ENCODE peak calls at places on chromosomes 6 and 20, in four cellular contexts. S is pancreas; H is CD4-positive, alpha-beta T cell; K is tibial nerve. A is an unnamed sample.

GRCh38 chr6:98203170-98203806 is 631.1 kb upstream of the POU3F2 start:
- DNase-seq in S (no peak), K (no peak), H (no peak), A (no peak)

GRCh38 chr6:128757961-128758360 is 125.0 kb upstream of the LAMA2 start:
- DNase-seq in S (no peak), K (no peak), H (no peak), A (no peak)

GRCh38 chr20:60365063-60365640 is 406.9 kb downstream of the CDH26 start:
- DNase-seq in K (no peak), S (no peak), H (no peak), A (no peak)

GRCh38 chr20:33373735-33374605 is 27.3 kb downstream of the CDK5RAP1 start:
- DNase-seq in K (no peak), H (no peak), S (no peak), A (no peak)

GRCh38 chr6:70124882-70125535 is 177.9 kb downstream of the COL9A1 start:
- DNase-seq in S (no peak), H (no peak), K (no peak), A (no peak)

GRCh38 chr6:142313284-142313683 is 11.5 kb downstream of the ADGRG6 start:
- DNase-seq in K (no peak), H (no peak), S (no peak), A (no peak)

GRCh38 chr6:43040542-43041257 is 13.0 kb downstream of the CUL7 start:
- DNase-seq in K (no peak), S (no peak), H (no peak), A (no peak)

GRCh38 chr6:135440087-135440792 is 57.3 kb downstream of the AHI1 start:
- DNase-seq in S (no peak), H (no peak), K (no peak), A (no peak)

GRCh38 chr20:64110411-64111068 is 3.2 kb upstream of the NPBWR2 start:
- DNase-seq in K (no peak), H (no peak), S (no peak), A (no peak)

GRCh38 chr6:143962644-143962929 is 45.5 kb downstream of the PLAGL1 start:
- DNase-seq in K (no peak), H (no peak), S (no peak), A (peak)

GRCh38 chr20:54255157-54255556 is 47.3 kb downstream of the PFDN4 start:
- DNase-seq in S (no peak), K (no peak), H (no peak), A (no peak)

GRCh38 chr20:8375898-8376297 is 243.8 kb downstream of the PLCB1 start:
- DNase-seq in K (no peak), H (no peak), S (no peak), A (no peak)

GRCh38 chr6:97133071-97133470 is 149.9 kb downstream of the MMS22L start:
- DNase-seq in K (no peak), S (no peak), H (no peak), A (no peak)

GRCh38 chr6:42962502-42963178 is 2.1 kb downstream of the GNMT start:
- DNase-seq in K (no peak), H (no peak), S (no peak), A (no peak)

GRCh38 chr6:163243083-163243482 is 171.4 kb upstream of the QKI start:
- DNase-seq in S (no peak), H (no peak), K (no peak), A (no peak)

GRCh38 chr6:34546551-34547321 is 9.4 kb downstream of the SPDEF start:
- DNase-seq in H (no peak), S (peak), K (no peak), A (no peak)

GRCh38 chr6:42372699-42373098 is 79.0 kb downstream of the TRERF1 start:
- DNase-seq in K (no peak), H (no peak), S (no peak), A (no peak)

GRCh38 chr6:125534430-125535263 is 214.8 kb upstream of the HEY2 start:
- DNase-seq in H (no peak), K (no peak), S (no peak), A (no peak)

GRCh38 chr20:1326031-1326930 is 2.7 kb downstream of the SDCBP2 start:
- DNase-seq in K (no peak), S (no peak), H (no peak), A (no peak)

GRCh38 chr6:65998544-65998943 is 291.5 kb upstream of the EYS start:
- DNase-seq in K (no peak), H (no peak), S (no peak), A (no peak)

GRCh38 chr6:41531591-41532582 is 14.3 kb upstream of the FOXP4 start:
- DNase-seq in K (no peak), H (peak), S (no peak), A (peak)

GRCh38 chr20:49589747-49590146 is 21.8 kb upstream of the PTGIS start:
- DNase-seq in K (no peak), H (no peak), S (no peak), A (no peak)
- H3K27ac ChIP-seq in K (no peak), H (no peak), S (no peak), A (no peak)

GRCh38 chr6:4253604-4254211 is 118.3 kb upstream of the ECI2 start:
- DNase-seq in H (no peak), S (no peak), K (no peak), A (no peak)
- TF ChIP-seq CTCF in H (no peak), S (peak), K (no peak), A (no peak)

GRCh38 chr6:31532644-31533454 is 4.1 kb downstream of the MCCD1 start:
- DNase-seq in K (no peak), H (no peak), S (no peak), A (no peak)

GRCh38 chr6:31533455-31533841 is 4.7 kb downstream of the MCCD1 start:
- DNase-seq in S (no peak), H (no peak), K (no peak), A (no peak)

GRCh38 chr6:31535538-31536324 is 6.1 kb downstream of the DDX39B start:
- DNase-seq in K (no peak), S (no peak), H (no peak), A (no peak)

GRCh38 chr6:31534011-31534410 is 5.2 kb downstream of the MCCD1 start:
- DNase-seq in K (no peak), H (no peak), S (no peak), A (no peak)

DNA sequence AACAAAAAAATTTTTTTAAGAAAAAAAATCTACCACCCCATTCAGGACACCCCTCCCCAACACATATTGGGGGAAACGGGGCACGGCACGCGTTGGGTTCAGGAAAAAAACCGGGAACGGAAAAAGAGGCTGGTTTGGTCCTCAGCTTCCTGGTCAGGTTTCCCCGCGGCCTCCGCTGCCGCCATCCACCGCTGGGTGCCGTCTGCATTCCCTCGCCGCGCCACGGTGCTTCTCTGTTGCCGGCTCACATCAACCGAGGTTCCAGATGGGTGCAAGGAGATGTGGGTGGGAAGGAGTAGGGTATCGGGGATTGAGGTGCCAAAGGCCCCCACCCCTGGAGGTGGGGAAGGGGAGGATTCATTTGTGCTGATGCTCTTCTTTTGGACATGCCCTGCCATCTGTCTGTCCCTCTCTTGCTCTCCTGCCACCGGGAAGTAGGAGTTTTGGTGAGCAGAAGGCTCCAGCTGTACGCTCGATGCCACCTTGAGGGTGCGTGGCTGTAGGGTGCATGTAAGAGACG is 5.8 kb downstream of the MCCD1 start:
- DNase-seq in S (no peak), K (no peak), H (no peak), A (no peak)
- H3K27ac ChIP-seq in S (no peak), K (no peak), H (no peak), A (no peak)

GRCh38 chr6:2783188-2783957 is 18.2 kb downstream of the WRNIP1 start:
- DNase-seq in S (no peak), K (no peak), H (no peak), A (peak)
- TF ChIP-seq CTCF in S (no peak), K (no peak), H (no peak), A (peak)

DNA sequence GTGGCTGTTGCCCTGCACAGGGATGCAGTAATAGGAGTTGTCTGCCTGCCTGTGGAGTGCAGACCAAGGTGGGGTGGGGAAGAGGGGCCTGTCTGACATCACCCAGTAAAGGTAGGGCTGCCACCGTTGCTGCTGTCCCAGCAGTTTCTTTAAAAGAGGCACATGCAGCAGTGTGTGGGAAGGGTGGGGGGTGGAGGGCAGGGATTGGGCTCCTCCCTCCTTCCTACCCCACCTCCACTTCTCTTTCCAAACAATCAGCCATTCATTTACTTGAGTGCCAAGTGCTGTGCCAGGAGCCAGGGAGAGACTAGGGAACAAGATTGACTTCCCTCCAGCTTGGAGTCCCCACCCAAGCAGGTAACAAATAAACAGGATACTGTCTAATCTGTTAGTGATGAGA is 66.8 kb upstream of the MYL9 start:
- DNase-seq in H (no peak), K (no peak), S (no peak), A (no peak)
- H3K27ac ChIP-seq in H (no peak), K (peak), S (peak), A (no peak)